ENCODE peak calls at places on chromosomes 3 and 15, in six cellular contexts. B, O, U, H, M and F are unnamed samples.

GRCh38 chr15:77032052-77032646 is 37.2 kb downstream of the PSTPIP1 start:
- DNase-seq in B (peak), O (no peak), U (peak), H (no peak), M (no peak), F (no peak)

GRCh38 chr3:187012609-187013051 is 82.3 kb downstream of the ST6GAL1 start:
- DNase-seq in B (no peak), O (peak), U (peak), H (peak), M (no peak), F (no peak)

GRCh38 chr3:146065573-146066006 is 95.4 kb downstream of the PLOD2 start:
- DNase-seq in B (no peak), O (no peak), U (no peak), H (peak), M (peak), F (peak)

GRCh38 chr3:29346828-29347227 is 66.0 kb downstream of the RBMS3 start:
- DNase-seq in B (no peak), O (no peak), U (no peak), H (no peak), M (peak), F (peak)

GRCh38 chr3:4974154-4974553 is 5.1 kb upstream of the BHLHE40 start:
- DNase-seq in B (no peak), O (no peak), U (no peak), H (no peak), M (no peak), F (no peak)

GRCh38 chr15:88401972-88402656 is 65.1 kb downstream of the MRPL46 start:
- DNase-seq in B (no peak), O (no peak), U (peak), H (no peak), M (no peak), F (no peak)

GRCh38 chr3:31039145-31039544 is 144.7 kb upstream of the GADL1 start:
- DNase-seq in B (no peak), O (no peak), U (no peak), H (no peak), M (no peak), F (no peak)

GRCh38 chr3:128466840-128467541 is at the start of gene DNAJB8:
- DNase-seq in B (no peak), O (no peak), U (no peak), H (no peak), M (no peak), F (no peak)

GRCh38 chr3:38600551-38600950 is 48.9 kb downstream of the SCN5A start:
- DNase-seq in B (no peak), O (no peak), U (no peak), H (no peak), M (no peak), F (no peak)

GRCh38 chr3:12507871-12508281 is 23.6 kb downstream of the TSEN2 start:
- DNase-seq in B (peak), O (no peak), U (peak), H (peak), M (peak), F (peak)

GRCh38 chr3:156723182-156723619 is 48.8 kb downstream of the TIPARP start:
- DNase-seq in B (no peak), O (no peak), U (no peak), H (peak), M (no peak), F (peak)

GRCh38 chr15:53693729-53694533 is 65.5 kb downstream of the WDR72 start:
- DNase-seq in B (peak), O (no peak), U (peak), H (no peak), M (peak), F (no peak)

GRCh38 chr3:139619484-139619883 is 58.3 kb downstream of the NMNAT3 start:
- DNase-seq in B (no peak), O (no peak), U (no peak), H (no peak), M (no peak), F (no peak)

GRCh38 chr15:77865106-77865630 is 212.3 kb downstream of the TBC1D2B start:
- DNase-seq in B (no peak), O (no peak), U (no peak), H (no peak), M (no peak), F (no peak)

GRCh38 chr3:69236808-69237707 is 114.7 kb upstream of the LMOD3 start:
- DNase-seq in B (no peak), O (no peak), U (no peak), H (no peak), M (no peak), F (no peak)

DNA sequence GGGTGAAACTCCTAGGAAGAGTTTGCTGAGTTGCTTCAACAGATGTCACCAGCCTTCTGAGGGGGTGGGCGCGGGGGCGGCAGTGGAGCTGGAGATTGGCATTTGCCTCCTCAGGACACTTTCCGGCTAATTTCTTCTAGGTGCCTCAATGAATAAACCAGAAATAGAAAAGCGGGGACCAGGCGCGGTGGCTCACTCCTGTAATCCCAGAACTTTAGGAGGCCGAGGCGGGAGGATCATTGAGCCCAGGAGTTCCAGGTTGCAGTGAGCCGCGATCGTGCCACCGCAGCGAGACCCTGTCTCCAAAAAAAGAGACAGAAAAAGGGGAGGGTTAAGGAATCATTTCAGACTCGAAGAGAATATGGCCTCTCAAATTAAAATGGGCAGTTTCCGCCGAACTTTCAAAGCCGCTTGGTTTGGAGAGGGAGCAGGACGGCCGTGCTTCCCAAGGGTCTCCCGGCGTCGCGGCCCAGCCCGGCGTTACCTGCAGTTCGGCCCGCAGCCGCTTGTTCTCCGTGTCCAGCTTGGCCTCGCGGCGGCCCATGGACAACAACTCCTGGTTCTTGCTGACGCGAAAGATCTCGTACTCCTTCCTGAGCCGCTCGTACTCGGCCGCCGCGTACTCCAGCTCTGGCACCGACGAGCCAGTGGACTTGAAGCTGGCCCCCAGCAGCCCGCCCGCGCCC is 587 bp downstream of the NPHP3 start:
- DNase-seq in B (peak), O (no peak), U (peak), H (peak), M (peak), F (peak)
- TF ChIP-seq CTCF in B (peak), O (no peak), U (peak), H (peak), M (no peak), F (no peak)

DNA sequence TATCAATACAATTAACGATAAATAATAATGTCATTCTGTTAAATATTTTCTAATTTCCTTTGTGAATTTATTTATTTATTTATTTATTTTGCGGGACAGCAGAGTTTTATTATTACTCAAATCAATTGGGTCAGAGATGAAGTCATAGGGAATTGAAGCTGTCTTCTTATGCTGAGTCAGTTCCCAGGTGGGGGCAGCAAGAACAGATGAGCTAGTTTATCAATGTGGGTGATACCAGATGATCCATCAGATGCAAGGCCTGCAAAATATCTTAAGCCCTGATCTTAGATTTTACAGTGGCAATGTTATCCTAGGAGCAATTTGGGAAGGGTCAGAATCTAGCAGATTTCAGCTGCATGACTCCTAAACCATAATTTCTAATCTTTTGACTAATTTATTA is 1050.3 kb downstream of the OTOL1 start:
- DNase-seq in B (no peak), O (no peak), U (no peak), H (no peak), M (no peak), F (no peak)
- TF ChIP-seq CTCF in B (no peak), O (no peak), U (no peak), H (no peak), M (no peak), F (no peak)

GRCh38 chr3:16663852-16664712 is 58.9 kb upstream of the DAZL start:
- DNase-seq in B (no peak), O (no peak), U (no peak), H (no peak), M (no peak), F (peak)

GRCh38 chr3:16658004-16658932 is 53.0 kb upstream of the DAZL start:
- DNase-seq in B (no peak), O (no peak), U (no peak), H (no peak), M (no peak), F (no peak)

GRCh38 chr3:16653712-16654111 is 48.5 kb upstream of the DAZL start:
- DNase-seq in B (no peak), O (no peak), U (no peak), H (no peak), M (no peak), F (no peak)

GRCh38 chr3:16658933-16659793 is 53.9 kb upstream of the DAZL start:
- DNase-seq in B (no peak), O (no peak), U (no peak), H (no peak), M (no peak), F (no peak)
- TF ChIP-seq CTCF in B (no peak), O (no peak), U (no peak), H (no peak), M (no peak), F (no peak)

GRCh38 chr3:170360476-170360875 is 3.0 kb downstream of the SKIL start:
- DNase-seq in B (no peak), O (no peak), U (no peak), H (no peak), M (no peak), F (peak)
- TF ChIP-seq CTCF in B (no peak), O (no peak), U (no peak), H (no peak), M (no peak), F (no peak)

GRCh38 chr3:138373695-138374094 is 25.3 kb downstream of the MRAS start:
- DNase-seq in B (no peak), O (no peak), U (no peak), H (no peak), M (no peak), F (no peak)
- TF ChIP-seq CTCF in B (no peak), O (no peak), U (no peak), H (no peak), M (no peak), F (no peak)

GRCh38 chr15:42494998-42495360 is 455 bp upstream of the SNAP23 start:
- DNase-seq in B (no peak), O (peak), U (peak), H (peak), M (no peak), F (peak)

GRCh38 chr15:42490246-42490742 is 647 bp downstream of the ZNF106 start:
- DNase-seq in B (no peak), O (no peak), U (no peak), H (peak), M (peak), F (no peak)

GRCh38 chr15:42491540-42492225 is 742 bp upstream of the ZNF106 start:
- DNase-seq in B (no peak), O (no peak), U (no peak), H (peak), M (peak), F (peak)

GRCh38 chr15:42493694-42494093 is 1.7 kb upstream of the SNAP23 start:
- DNase-seq in B (no peak), O (no peak), U (no peak), H (no peak), M (no peak), F (no peak)

DNA sequence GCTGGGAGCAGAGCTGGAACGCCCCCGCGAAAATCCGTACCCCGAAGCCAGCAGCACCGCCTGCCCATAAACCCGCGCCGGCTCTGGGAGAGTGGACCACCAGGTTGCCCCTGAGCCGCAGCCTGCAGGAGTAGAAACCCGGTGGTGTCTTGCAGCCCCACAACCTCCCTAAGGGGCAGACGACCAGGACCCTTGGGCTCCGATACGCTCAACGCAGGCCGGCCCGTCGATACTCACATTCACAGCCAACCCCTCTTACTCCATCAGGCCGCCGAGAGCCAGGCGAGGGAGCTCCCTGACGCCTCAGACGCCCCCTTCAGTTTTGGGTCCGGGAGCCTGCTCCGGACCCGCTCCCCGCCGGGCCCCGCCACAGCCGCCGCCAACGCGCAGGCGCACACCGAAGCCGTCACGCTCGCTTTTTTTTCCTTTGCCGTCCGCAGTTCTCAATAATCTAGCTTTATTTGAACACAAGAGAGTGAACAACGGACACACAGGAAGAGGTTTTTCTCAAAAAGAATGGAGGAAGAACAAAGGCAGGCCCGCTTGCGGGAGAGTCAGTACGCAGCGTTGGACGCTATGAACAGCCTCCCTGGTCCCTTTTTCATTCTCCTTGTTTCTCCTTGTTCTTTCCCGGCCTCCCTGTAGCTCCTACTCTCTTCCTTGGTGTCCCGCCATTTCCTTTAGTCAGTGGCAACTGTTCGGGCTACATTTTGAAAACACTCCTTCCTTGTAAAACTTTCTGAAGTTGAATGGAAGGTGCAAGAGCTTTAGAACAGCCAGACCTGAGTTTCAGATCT is at the start of gene ZNF106:
- DNase-seq in B (peak), O (peak), U (peak), H (peak), M (peak), F (peak)
- TF ChIP-seq CTCF in B (peak), O (no peak), U (no peak), H (no peak), M (no peak), F (no peak)

DNA sequence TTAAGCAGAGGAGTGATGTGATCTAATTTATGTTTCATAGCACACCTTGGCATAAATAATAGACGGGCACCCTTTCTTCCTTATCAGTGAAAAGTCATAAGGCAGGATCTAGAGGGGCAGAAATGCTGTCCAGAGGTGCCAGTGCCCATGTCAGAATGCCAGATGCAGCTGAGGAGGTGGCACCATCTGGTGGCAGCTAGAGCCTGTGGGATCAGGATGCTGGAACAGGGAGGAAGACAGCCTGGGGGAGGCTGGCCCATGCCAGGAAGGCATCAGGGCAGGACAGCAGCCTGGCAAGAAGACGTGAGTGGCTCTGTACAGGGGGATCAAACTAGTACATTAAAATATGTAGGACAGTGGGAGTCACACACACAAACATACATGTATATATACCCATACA is 16.5 kb downstream of the MYH15 start:
- DNase-seq in B (no peak), O (no peak), U (peak), H (no peak), M (no peak), F (no peak)
- TF ChIP-seq CTCF in B (no peak), O (no peak), U (peak), H (peak), M (peak), F (no peak)

GRCh38 chr3:134364061-134364935 is 9.9 kb downstream of the AMOTL2 start:
- DNase-seq in B (peak), O (no peak), U (peak), H (peak), M (peak), F (peak)

GRCh38 chr3:134361162-134361831 is 12.9 kb downstream of the AMOTL2 start:
- DNase-seq in B (no peak), O (no peak), U (peak), H (no peak), M (no peak), F (no peak)

GRCh38 chr3:134362670-134363380 is 11.4 kb downstream of the AMOTL2 start:
- DNase-seq in B (no peak), O (no peak), U (no peak), H (no peak), M (no peak), F (no peak)

GRCh38 chr3:134363381-134363755 is 10.9 kb downstream of the AMOTL2 start:
- DNase-seq in B (no peak), O (no peak), U (no peak), H (no peak), M (no peak), F (no peak)

DNA sequence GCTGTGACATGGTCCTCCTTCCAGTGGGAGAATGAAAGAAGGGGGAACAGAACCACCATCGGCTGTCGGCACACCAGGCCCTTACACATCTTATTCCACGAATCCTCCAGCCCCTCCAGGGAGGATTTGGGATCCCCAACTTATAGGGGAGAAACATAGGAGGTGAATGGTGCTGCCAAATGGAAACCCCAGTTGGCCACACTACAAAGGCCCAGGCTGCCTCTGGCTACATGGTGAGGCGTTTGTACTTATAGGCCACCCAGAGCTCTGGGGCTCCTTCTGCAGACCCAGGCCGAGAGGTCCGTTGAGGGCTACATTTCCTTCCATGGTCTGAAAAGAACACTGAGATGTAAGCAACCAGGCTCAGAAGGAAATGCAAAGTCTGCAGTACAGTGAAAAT is 12.0 kb downstream of the AMOTL2 start:
- DNase-seq in B (no peak), O (no peak), U (no peak), H (no peak), M (no peak), F (no peak)
- TF ChIP-seq CTCF in B (no peak), O (no peak), U (no peak), H (no peak), M (no peak), F (no peak)